ENCODE peak calls at places on chromosomes 12 and 14, in four cellular contexts. C, K, Q and L are unnamed samples.

GRCh38 chr12:39646963-39647362 is 27.4 kb upstream of the ABCD2 start:
- ATAC-seq in C (no peak), K (peak), Q (no peak), L (peak)

GRCh38 chr12:89373772-89374572 is 21.7 kb upstream of the DUSP6 start:
- ATAC-seq in C (no peak), K (peak), Q (no peak), L (peak)

GRCh38 chr14:61335049-61335448 is 13.7 kb downstream of the PRKCH start:
- ATAC-seq in C (peak), K (no peak), Q (no peak), L (no peak)

GRCh38 chr12:65300067-65300466 is 21.6 kb downstream of the MSRB3 start:
- ATAC-seq in C (no peak), K (no peak), Q (no peak), L (no peak)

GRCh38 chr14:21070083-21070609 is at the start of gene ARHGEF40:
- ATAC-seq in C (peak), K (peak), Q (peak), L (peak)

GRCh38 chr12:98618952-98619351 is 25.5 kb downstream of the SLC25A3 start:
- ATAC-seq in C (no peak), K (peak), Q (no peak), L (peak)

GRCh38 chr12:50659260-50659659 is 104.6 kb upstream of the ATF1 start:
- ATAC-seq in C (no peak), K (peak), Q (peak), L (no peak)

GRCh38 chr12:4268549-4269181 is 4.9 kb upstream of the CCND2 start:
- ATAC-seq in C (no peak), K (no peak), Q (no peak), L (no peak)

GRCh38 chr14:81396108-81396507 is 4.0 kb downstream of the STON2 start:
- ATAC-seq in C (no peak), K (no peak), Q (no peak), L (no peak)

GRCh38 chr14:55416866-55417265 is 5.2 kb upstream of the ATG14 start:
- ATAC-seq in C (no peak), K (no peak), Q (peak), L (no peak)

GRCh38 chr12:22100952-22101748 is 55.1 kb downstream of the CMAS start:
- ATAC-seq in C (peak), K (peak), Q (peak), L (peak)

GRCh38 chr12:122995503-122996187 is 15.2 kb downstream of the ARL6IP4 start:
- ATAC-seq in C (no peak), K (peak), Q (no peak), L (peak)

GRCh38 chr14:35044939-35045797 is 904 bp upstream of the FAM177A1 start:
- ATAC-seq in C (no peak), K (no peak), Q (no peak), L (no peak)

GRCh38 chr14:61876362-61877049 is 114.3 kb downstream of the SNAPC1 start:
- ATAC-seq in C (no peak), K (no peak), Q (no peak), L (no peak)

GRCh38 chr14:71050227-71050823 is 143.1 kb downstream of the PCNX1 start:
- ATAC-seq in C (peak), K (no peak), Q (peak), L (no peak)

GRCh38 chr12:78864483-78865296 is at the start of gene SYT1:
- ATAC-seq in C (no peak), K (peak), Q (no peak), L (peak)

GRCh38 chr12:49967777-49968250 is 4.9 kb upstream of the AQP6 start:
- ATAC-seq in C (no peak), K (no peak), Q (peak), L (no peak)

GRCh38 chr12:123655420-123655819 is 15.5 kb upstream of the TCTN2 start:
- ATAC-seq in C (no peak), K (no peak), Q (no peak), L (no peak)

GRCh38 chr14:58292192-58292591 is 6.2 kb upstream of the ARID4A start:
- ATAC-seq in C (no peak), K (no peak), Q (no peak), L (no peak)

GRCh38 chr14:69464829-69465228 is 19.7 kb upstream of the PLEKHD1 start:
- ATAC-seq in C (no peak), K (no peak), Q (no peak), L (no peak)

GRCh38 chr14:58977366-58977765 is 211.1 kb upstream of the DAAM1 start:
- ATAC-seq in C (no peak), K (no peak), Q (no peak), L (no peak)

GRCh38 chr14:34538871-34539406 is 562 bp downstream of the EAPP start:
- ATAC-seq in C (peak), K (no peak), Q (no peak), L (no peak)

GRCh38 chr12:115640929-115641328 is 636.6 kb downstream of the MED13L start:
- ATAC-seq in C (no peak), K (no peak), Q (no peak), L (no peak)

GRCh38 chr12:104596128-104596799 is 139.5 kb downstream of the CHST11 start:
- ATAC-seq in C (no peak), K (no peak), Q (no peak), L (peak)

GRCh38 chr12:28963554-28963953 is 185.5 kb upstream of the FAR2 start:
- ATAC-seq in C (no peak), K (no peak), Q (no peak), L (no peak)

GRCh38 chr14:21917699-21918436 is 244.2 kb upstream of the OR4E1 start:
- ATAC-seq in C (peak), K (peak), Q (peak), L (no peak)

GRCh38 chr14:99230271-99231141 is 41.5 kb downstream of the BCL11B start:
- ATAC-seq in C (peak), K (peak), Q (no peak), L (no peak)

GRCh38 chr14:74898083-74898482 is 16.4 kb downstream of the DLST start:
- ATAC-seq in C (no peak), K (peak), Q (peak), L (no peak)

GRCh38 chr14:23428686-23429495 is 6.6 kb downstream of the MYH7 start:
- ATAC-seq in C (no peak), K (no peak), Q (no peak), L (no peak)

GRCh38 chr14:99035268-99035667 is 236.7 kb downstream of the BCL11B start:
- ATAC-seq in C (no peak), K (peak), Q (no peak), L (no peak)

GRCh38 chr14:73402579-73402978 is 55.8 kb downstream of the NUMB start:
- ATAC-seq in C (no peak), K (no peak), Q (no peak), L (no peak)

GRCh38 chr14:40762685-40763084 is 844.0 kb upstream of the LRFN5 start:
- ATAC-seq in C (no peak), K (no peak), Q (no peak), L (no peak)

GRCh38 chr12:129966086-129966640 is 62.3 kb upstream of the TMEM132D start:
- ATAC-seq in C (no peak), K (no peak), Q (no peak), L (no peak)

DNA sequence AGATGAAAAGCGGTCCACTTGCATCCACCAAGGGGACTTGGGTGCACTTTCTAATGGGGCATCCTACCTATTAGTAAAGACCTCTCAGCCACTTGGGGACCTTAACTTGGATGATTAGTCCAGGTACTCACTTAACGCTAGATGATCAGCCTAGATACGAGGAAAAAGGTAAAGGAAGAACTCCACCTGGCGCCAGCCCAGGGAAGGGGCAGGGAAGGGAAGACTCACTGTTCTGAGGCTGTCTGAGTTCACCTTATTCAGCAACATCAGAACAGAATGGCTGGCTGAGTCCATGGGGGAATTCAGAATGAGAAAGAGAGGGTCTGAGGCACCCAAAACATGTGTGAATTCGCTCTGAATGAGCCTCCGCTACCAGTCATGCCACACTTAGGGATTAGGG is 7.1 kb downstream of the IL22 start:
- ATAC-seq in C (no peak), K (no peak), Q (peak), L (no peak)
- H3K27ac ChIP-seq in C (no peak), K (no peak), Q (no peak), L (no peak)

DNA sequence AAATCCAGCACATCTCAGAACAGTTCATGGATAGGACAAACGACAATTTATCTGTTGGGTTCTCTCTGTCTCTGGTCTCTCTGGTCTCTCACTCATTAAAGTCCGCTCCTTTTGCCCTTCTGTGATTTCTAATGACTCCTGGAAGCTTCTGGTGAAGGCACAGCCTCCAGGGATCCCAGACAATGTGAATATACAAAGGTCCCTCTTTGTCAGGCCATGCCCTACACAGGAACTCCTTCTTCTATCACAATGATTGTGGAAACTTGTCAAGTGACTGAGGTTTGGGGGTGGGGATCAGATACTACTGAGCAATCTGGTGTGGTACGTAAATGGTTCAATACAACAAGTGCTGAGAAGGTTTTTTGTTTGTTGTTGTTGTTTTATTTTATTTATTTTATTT is 42.7 kb upstream of the CDK17 start:
- ATAC-seq in C (no peak), K (no peak), Q (no peak), L (no peak)
- H3K27ac ChIP-seq in C (no peak), K (no peak), Q (no peak), L (no peak)

DNA sequence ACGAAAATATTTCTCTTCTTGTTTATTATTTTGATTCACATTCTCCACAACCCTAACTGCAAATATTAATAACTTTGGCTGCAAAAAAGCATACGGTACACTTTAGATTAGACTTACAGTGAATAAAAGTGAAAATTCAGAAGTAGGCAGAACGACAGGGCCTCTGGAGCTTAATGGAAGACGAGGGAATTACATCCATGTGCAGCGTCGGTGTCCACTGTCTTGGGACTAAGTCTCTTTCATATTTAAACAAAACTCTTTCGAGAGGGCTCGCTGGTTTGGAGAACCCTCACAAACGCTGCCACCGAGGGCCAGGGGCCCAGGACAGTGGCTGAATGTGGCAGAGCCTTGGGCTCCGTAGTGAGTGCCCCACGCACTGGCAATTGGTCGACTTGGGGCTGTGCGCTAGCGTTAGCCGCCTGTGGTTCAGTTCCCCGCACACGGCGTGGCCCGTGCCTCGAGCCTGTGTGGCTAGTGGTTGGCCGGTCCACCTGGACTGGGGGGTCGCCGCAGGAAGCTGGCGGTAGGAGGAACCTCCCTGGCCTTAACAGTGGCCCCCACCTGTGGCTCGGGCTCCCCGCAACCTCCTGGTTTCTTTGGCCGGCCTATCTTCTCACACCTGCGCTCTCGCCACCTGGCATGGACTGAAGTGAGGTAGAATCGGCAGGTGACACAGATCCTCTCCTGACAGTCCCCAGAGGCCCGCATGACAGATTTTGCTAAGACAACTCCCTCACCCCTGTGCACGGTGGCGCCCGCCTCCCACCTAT is 739 bp upstream of the PAX9 start:
- ATAC-seq in C (no peak), K (no peak), Q (no peak), L (no peak)
- H3K27ac ChIP-seq in C (no peak), K (no peak), Q (no peak), L (no peak)

GRCh38 chr12:13170892-13171490 is 25.5 kb upstream of the EMP1 start:
- ATAC-seq in C (no peak), K (no peak), Q (no peak), L (no peak)
- H3K27ac ChIP-seq in C (no peak), K (no peak), Q (no peak), L (no peak)

GRCh38 chr14:94291906-94292525 is 1.1 kb downstream of the SERPINA10 start:
- ATAC-seq in C (no peak), K (peak), Q (peak), L (no peak)
- H3K27ac ChIP-seq in C (no peak), K (peak), Q (peak), L (no peak)

DNA sequence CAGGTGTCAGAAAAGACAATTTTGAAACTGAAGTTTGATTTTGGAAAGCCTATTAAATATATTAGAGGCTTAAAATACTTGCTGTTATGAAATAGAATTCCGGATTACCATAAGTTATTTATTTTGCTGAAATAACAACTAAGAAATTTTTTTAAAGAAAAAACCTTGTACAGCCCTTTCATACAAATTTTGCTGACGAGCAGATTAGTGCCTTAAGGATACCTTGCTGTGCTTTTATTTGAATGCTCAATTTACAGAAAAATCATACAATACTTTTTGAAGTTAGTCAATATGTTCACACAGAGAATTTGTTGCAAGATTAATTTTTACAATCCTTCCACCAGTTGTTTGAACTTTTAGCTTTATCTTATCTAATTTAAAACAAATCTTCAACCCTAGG is 29.5 kb upstream of the CLEC2D start:
- ATAC-seq in C (no peak), K (no peak), Q (no peak), L (no peak)
- H3K27ac ChIP-seq in C (no peak), K (no peak), Q (no peak), L (no peak)